ENCODE peak calls at places on chromosomes 1 and 21, in eight cellular contexts. One of them, this sample, is unnamed.

GRCh38 chr1:34237416-34237815 is 60.7 kb downstream of the C1orf94 start:
- DNase-seq in Calu3: no peak
- DNase-seq in retina: no peak
- DNase-seq in H54: no peak
- DNase-seq in trophoblast cell: no peak
- DNase-seq in adrenal gland: no peak
- DNase-seq in ELR: no peak
- DNase-seq in caudate nucleus: no peak
- DNase-seq in this sample: no peak

GRCh38 chr1:174324493-174324892 is 123.3 kb upstream of the GPR52 start:
- DNase-seq in H54: no peak
- DNase-seq in trophoblast cell: no peak
- DNase-seq in retina: no peak
- DNase-seq in adrenal gland: no peak
- DNase-seq in ELR: no peak
- DNase-seq in Calu3: no peak
- DNase-seq in caudate nucleus: no peak
- DNase-seq in this sample: no peak

GRCh38 chr1:145845514-145846161 is at the start of gene NUDT17:
- DNase-seq in Calu3: peak
- DNase-seq in caudate nucleus: peak
- DNase-seq in trophoblast cell: peak
- DNase-seq in ELR: peak
- DNase-seq in adrenal gland: peak
- DNase-seq in H54: peak
- DNase-seq in retina: peak
- DNase-seq in this sample: peak

GRCh38 chr1:12490547-12491142 is 127.4 kb downstream of the DHRS3 start:
- DNase-seq in trophoblast cell: no peak
- DNase-seq in H54: no peak
- DNase-seq in adrenal gland: no peak
- DNase-seq in caudate nucleus: no peak
- DNase-seq in retina: no peak
- DNase-seq in ELR: no peak
- DNase-seq in Calu3: no peak
- DNase-seq in this sample: no peak

GRCh38 chr1:17869826-17870225 is 114.7 kb downstream of the ACTL8 start:
- DNase-seq in caudate nucleus: no peak
- DNase-seq in ELR: no peak
- DNase-seq in retina: no peak
- DNase-seq in Calu3: no peak
- DNase-seq in trophoblast cell: no peak
- DNase-seq in H54: no peak
- DNase-seq in adrenal gland: no peak
- DNase-seq in this sample: no peak

GRCh38 chr1:230797376-230798186 is 50.4 kb downstream of the CAPN9 start:
- DNase-seq in retina: peak
- DNase-seq in ELR: peak
- DNase-seq in adrenal gland: peak
- DNase-seq in H54: peak
- DNase-seq in caudate nucleus: peak
- DNase-seq in Calu3: peak
- DNase-seq in trophoblast cell: peak
- DNase-seq in this sample: peak

GRCh38 chr1:37186246-37186756 is 152.0 kb upstream of the GRIK3 start:
- DNase-seq in caudate nucleus: no peak
- DNase-seq in H54: no peak
- DNase-seq in ELR: no peak
- DNase-seq in trophoblast cell: no peak
- DNase-seq in Calu3: no peak
- DNase-seq in retina: no peak
- DNase-seq in adrenal gland: no peak
- DNase-seq in this sample: no peak

GRCh38 chr1:114676115-114676514 is 6.3 kb upstream of the DENND2C start:
- DNase-seq in retina: no peak
- DNase-seq in H54: no peak
- DNase-seq in caudate nucleus: no peak
- DNase-seq in Calu3: no peak
- DNase-seq in adrenal gland: no peak
- DNase-seq in trophoblast cell: no peak
- DNase-seq in ELR: no peak
- DNase-seq in this sample: no peak

GRCh38 chr1:54425152-54425584 is 19.0 kb upstream of the SSBP3 start:
- DNase-seq in Calu3: no peak
- DNase-seq in H54: no peak
- DNase-seq in adrenal gland: no peak
- DNase-seq in retina: no peak
- DNase-seq in trophoblast cell: no peak
- DNase-seq in ELR: no peak
- DNase-seq in caudate nucleus: no peak
- DNase-seq in this sample: no peak

GRCh38 chr1:201282931-201283829 is at the start of gene PKP1:
- DNase-seq in adrenal gland: no peak
- DNase-seq in trophoblast cell: no peak
- DNase-seq in H54: no peak
- DNase-seq in Calu3: peak
- DNase-seq in retina: peak
- DNase-seq in caudate nucleus: peak
- DNase-seq in ELR: peak
- DNase-seq in this sample: no peak

GRCh38 chr1:55957233-55957632 is 622.1 kb downstream of the PLPP3 start:
- DNase-seq in trophoblast cell: peak
- DNase-seq in adrenal gland: no peak
- DNase-seq in H54: no peak
- DNase-seq in Calu3: no peak
- DNase-seq in ELR: no peak
- DNase-seq in caudate nucleus: no peak
- DNase-seq in retina: no peak
- DNase-seq in this sample: no peak

GRCh38 chr1:41648844-41649243 is 164.4 kb upstream of the EDN2 start:
- DNase-seq in retina: no peak
- DNase-seq in H54: no peak
- DNase-seq in trophoblast cell: no peak
- DNase-seq in caudate nucleus: no peak
- DNase-seq in adrenal gland: no peak
- DNase-seq in ELR: no peak
- DNase-seq in Calu3: no peak
- DNase-seq in this sample: peak

GRCh38 chr1:244074559-244075171 is 23.6 kb downstream of the ZBTB18 start:
- DNase-seq in trophoblast cell: no peak
- DNase-seq in caudate nucleus: no peak
- DNase-seq in retina: no peak
- DNase-seq in ELR: no peak
- DNase-seq in adrenal gland: no peak
- DNase-seq in Calu3: peak
- DNase-seq in H54: no peak
- DNase-seq in this sample: peak

GRCh38 chr1:109875874-109876273 is 34.8 kb upstream of the CSF1 start:
- DNase-seq in caudate nucleus: no peak
- DNase-seq in trophoblast cell: no peak
- DNase-seq in retina: no peak
- DNase-seq in ELR: no peak
- DNase-seq in adrenal gland: no peak
- DNase-seq in H54: no peak
- DNase-seq in Calu3: no peak
- DNase-seq in this sample: no peak

GRCh38 chr1:31376374-31377134 is 3.7 kb upstream of the FABP3 start:
- DNase-seq in ELR: peak
- DNase-seq in retina: peak
- DNase-seq in H54: peak
- DNase-seq in Calu3: no peak
- DNase-seq in adrenal gland: no peak
- DNase-seq in trophoblast cell: peak
- DNase-seq in caudate nucleus: peak
- DNase-seq in this sample: no peak

GRCh38 chr1:204357551-204357950 is 2.2 kb downstream of the PLEKHA6 start:
- DNase-seq in trophoblast cell: no peak
- DNase-seq in H54: no peak
- DNase-seq in Calu3: no peak
- DNase-seq in retina: peak
- DNase-seq in ELR: peak
- DNase-seq in caudate nucleus: peak
- DNase-seq in adrenal gland: no peak
- DNase-seq in this sample: peak

GRCh38 chr21:46189213-46189958 is 5.1 kb upstream of the SPATC1L start:
- DNase-seq in ELR: peak
- DNase-seq in Calu3: no peak
- DNase-seq in trophoblast cell: no peak
- DNase-seq in adrenal gland: peak
- DNase-seq in H54: no peak
- DNase-seq in retina: no peak
- DNase-seq in caudate nucleus: no peak
- DNase-seq in this sample: peak

GRCh38 chr1:200364831-200365230 is 45.0 kb downstream of the ZNF281 start:
- DNase-seq in retina: no peak
- DNase-seq in trophoblast cell: no peak
- DNase-seq in adrenal gland: no peak
- DNase-seq in Calu3: no peak
- DNase-seq in H54: no peak
- DNase-seq in ELR: peak
- DNase-seq in caudate nucleus: no peak
- DNase-seq in this sample: no peak

GRCh38 chr1:59225594-59225993 is 71.3 kb upstream of the FGGY start:
- DNase-seq in trophoblast cell: no peak
- DNase-seq in Calu3: no peak
- DNase-seq in ELR: no peak
- DNase-seq in adrenal gland: no peak
- DNase-seq in caudate nucleus: no peak
- DNase-seq in H54: no peak
- DNase-seq in retina: no peak
- DNase-seq in this sample: no peak

GRCh38 chr21:17351766-17352165 is 161.1 kb upstream of the CXADR start:
- DNase-seq in retina: no peak
- DNase-seq in Calu3: no peak
- DNase-seq in adrenal gland: no peak
- DNase-seq in ELR: peak
- DNase-seq in trophoblast cell: no peak
- DNase-seq in H54: no peak
- DNase-seq in caudate nucleus: no peak
- DNase-seq in this sample: no peak

GRCh38 chr21:8998946-8999681 is 1522.3 kb upstream of the TPTE start:
- DNase-seq in H54: no peak
- DNase-seq in ELR: no peak
- DNase-seq in adrenal gland: no peak
- DNase-seq in caudate nucleus: no peak
- DNase-seq in trophoblast cell: no peak
- DNase-seq in retina: no peak
- DNase-seq in Calu3: no peak
- DNase-seq in this sample: no peak

GRCh38 chr1:83693409-83694126 is 305.4 kb downstream of the TTLL7 start:
- DNase-seq in ELR: no peak
- DNase-seq in caudate nucleus: no peak
- DNase-seq in retina: peak
- DNase-seq in H54: no peak
- DNase-seq in trophoblast cell: no peak
- DNase-seq in Calu3: no peak
- DNase-seq in adrenal gland: no peak
- DNase-seq in this sample: no peak

GRCh38 chr1:57512386-57512785 is 88.5 kb upstream of the DAB1 start:
- DNase-seq in ELR: no peak
- DNase-seq in H54: no peak
- DNase-seq in retina: no peak
- DNase-seq in caudate nucleus: no peak
- DNase-seq in Calu3: no peak
- DNase-seq in trophoblast cell: no peak
- DNase-seq in adrenal gland: no peak
- DNase-seq in this sample: no peak

GRCh38 chr1:229041946-229042345 is 229.0 kb upstream of the RAB4A start:
- DNase-seq in caudate nucleus: no peak
- DNase-seq in adrenal gland: no peak
- DNase-seq in ELR: no peak
- DNase-seq in retina: no peak
- DNase-seq in H54: no peak
- DNase-seq in trophoblast cell: no peak
- DNase-seq in Calu3: no peak
- DNase-seq in this sample: no peak

GRCh38 chr1:180267761-180268555 is 37.9 kb downstream of the LHX4 start:
- DNase-seq in trophoblast cell: no peak
- DNase-seq in retina: no peak
- DNase-seq in H54: no peak
- DNase-seq in adrenal gland: no peak
- DNase-seq in Calu3: no peak
- DNase-seq in caudate nucleus: no peak
- DNase-seq in ELR: no peak
- DNase-seq in this sample: no peak

GRCh38 chr1:84997667-84998600 is 1.0 kb upstream of the MCOLN2 start:
- DNase-seq in caudate nucleus: no peak
- DNase-seq in ELR: peak
- DNase-seq in adrenal gland: peak
- DNase-seq in Calu3: no peak
- DNase-seq in retina: peak
- DNase-seq in trophoblast cell: peak
- DNase-seq in H54: no peak
- DNase-seq in this sample: peak

GRCh38 chr1:32931760-32932159 is 30.6 kb upstream of the TMEM54 start:
- DNase-seq in Calu3: no peak
- DNase-seq in adrenal gland: no peak
- DNase-seq in trophoblast cell: peak
- DNase-seq in ELR: no peak
- DNase-seq in caudate nucleus: no peak
- DNase-seq in H54: no peak
- DNase-seq in retina: no peak
- DNase-seq in this sample: no peak

GRCh38 chr1:244289976-244290375 is 161.7 kb downstream of the ADSS2 start:
- DNase-seq in H54: no peak
- DNase-seq in retina: no peak
- DNase-seq in ELR: no peak
- DNase-seq in caudate nucleus: no peak
- DNase-seq in adrenal gland: no peak
- DNase-seq in trophoblast cell: no peak
- DNase-seq in Calu3: no peak
- DNase-seq in this sample: no peak

GRCh38 chr1:34787461-34788420 is 5.1 kb upstream of the GJA4 start:
- DNase-seq in Calu3: no peak
- DNase-seq in trophoblast cell: no peak
- DNase-seq in ELR: peak
- DNase-seq in retina: no peak
- DNase-seq in caudate nucleus: no peak
- DNase-seq in H54: no peak
- DNase-seq in adrenal gland: peak
- DNase-seq in this sample: no peak

GRCh38 chr1:183106746-183107145 is 79.3 kb upstream of the LAMC2 start:
- DNase-seq in Calu3: no peak
- DNase-seq in ELR: peak
- DNase-seq in retina: no peak
- DNase-seq in adrenal gland: no peak
- DNase-seq in caudate nucleus: no peak
- DNase-seq in H54: no peak
- DNase-seq in trophoblast cell: no peak
- DNase-seq in this sample: no peak

GRCh38 chr1:6008696-6009095 is 16.5 kb upstream of the NPHP4 start:
- DNase-seq in H54: no peak
- DNase-seq in caudate nucleus: no peak
- DNase-seq in retina: no peak
- DNase-seq in adrenal gland: no peak
- DNase-seq in Calu3: no peak
- DNase-seq in ELR: no peak
- DNase-seq in trophoblast cell: no peak
- DNase-seq in this sample: peak

GRCh38 chr1:116380499-116381316 is 7.7 kb downstream of the ATP1A1 start:
- DNase-seq in adrenal gland: no peak
- DNase-seq in Calu3: no peak
- DNase-seq in retina: no peak
- DNase-seq in trophoblast cell: peak
- DNase-seq in ELR: no peak
- DNase-seq in caudate nucleus: no peak
- DNase-seq in H54: no peak
- DNase-seq in this sample: peak

GRCh38 chr1:201126832-201127754 is at the start of gene ASCL5:
- DNase-seq in ELR: peak
- DNase-seq in H54: peak
- DNase-seq in adrenal gland: peak
- DNase-seq in Calu3: peak
- DNase-seq in trophoblast cell: no peak
- DNase-seq in retina: no peak
- DNase-seq in caudate nucleus: no peak
- DNase-seq in this sample: no peak

GRCh38 chr1:4603317-4604110 is 50.9 kb upstream of the AJAP1 start:
- DNase-seq in ELR: no peak
- DNase-seq in H54: no peak
- DNase-seq in Calu3: no peak
- DNase-seq in trophoblast cell: peak
- DNase-seq in caudate nucleus: no peak
- DNase-seq in adrenal gland: no peak
- DNase-seq in retina: no peak
- DNase-seq in this sample: no peak